ENCODE peak calls at places on chromosomes 5 and 9, in nine cellular contexts. S is stimulated activated CD8-positive, alpha-beta memory T cell treated with anti-CD3 and anti-CD28 coated beads, Interleukin-7, amount 100 ng/mL, for 4 hours; O is choroid plexus epithelial cell; R is NCI-H2171 treated with DMSO at 0.1 percent for 48 hours; Y is neural progenitor cell; N is KBM-7; G is CD4-positive, alpha-beta T cell; K is astrocyte of the hippocampus; U is stromal cell of bone marrow. J is an unnamed sample.
A peak's percentile ranks its signal among the peaks of the same experiment; 100 is the strongest.

GRCh38 chr5:989961-990530 is 18.6 kb upstream of the NKD2 start:
- DNase-seq in S (no peak), O (no peak), R (no peak), Y (peak; percentile 85), N (peak; percentile 39), G (no peak), K (no peak), U (no peak), J (no peak)

GRCh38 chr5:142686210-142686734 is 382 bp upstream of the FGF1 start:
- DNase-seq in S (no peak), O (peak; percentile 60), R (no peak), Y (peak; percentile 18), N (no peak), G (no peak), K (peak; percentile 74), U (no peak), J (no peak)

GRCh38 chr5:172173771-172174170 is 14.3 kb downstream of the STK10 start:
- DNase-seq in S (peak; percentile 57), O (peak; percentile 88), R (no peak), Y (no peak), N (peak; percentile 65), G (peak; percentile 51), K (peak; percentile 88), U (no peak), J (peak; percentile 82)

GRCh38 chr5:138695781-138696180 is 57.4 kb upstream of the CTNNA1 start:
- DNase-seq in S (no peak), O (no peak), R (no peak), Y (no peak), N (no peak), G (no peak), K (no peak), U (no peak), J (no peak)

GRCh38 chr9:2271426-2271825 is 256.3 kb downstream of the SMARCA2 start:
- DNase-seq in S (no peak), O (peak; percentile 39), R (peak; percentile 37), Y (no peak), N (peak; percentile 61), G (no peak), K (peak; percentile 17), U (no peak), J (no peak)

GRCh38 chr5:178589180-178590140 is 733 bp downstream of the COL23A1 start:
- DNase-seq in S (no peak), O (peak; percentile 50), R (peak; percentile 1), Y (peak; percentile 82), N (no peak), G (no peak), K (peak; percentile 77), U (no peak), J (no peak)

GRCh38 chr9:136916330-136917184 is 28.0 kb downstream of the FBXW5 start:
- DNase-seq in S (no peak), O (no peak), R (no peak), Y (no peak), N (no peak), G (no peak), K (no peak), U (no peak), J (no peak)

GRCh38 chr9:72477862-72478564 is 43.4 kb upstream of the TMC1 start:
- DNase-seq in S (no peak), O (peak; percentile 71), R (no peak), Y (no peak), N (peak; percentile 7), G (no peak), K (peak; percentile 70), U (no peak), J (peak; percentile 14)

GRCh38 chr5:57366744-57367143 is 115.9 kb downstream of the ACTBL2 start:
- DNase-seq in S (no peak), O (peak; percentile 39), R (no peak), Y (no peak), N (no peak), G (no peak), K (peak; percentile 44), U (no peak), J (no peak)

GRCh38 chr5:112317866-112318265 is 101.2 kb downstream of the EPB41L4A start:
- DNase-seq in S (no peak), O (no peak), R (no peak), Y (no peak), N (no peak), G (no peak), K (no peak), U (no peak), J (no peak)

GRCh38 chr9:5553211-5553610 is 42.9 kb downstream of the PDCD1LG2 start:
- DNase-seq in S (no peak), O (peak; percentile 72), R (no peak), Y (no peak), N (no peak), G (no peak), K (peak; percentile 60), U (peak; percentile 78), J (no peak)

J was measured in T-helper 2 cell treated with Interferon-gamma antibody and Interleukin-4, amounts not matched to agents 5 μg/mL and 100 μg/mL, for 36 hours.